ENCODE peak calls at places on chromosomes 11 and 22, in seven cellular contexts. Y, F, T, B, A, U and D are unnamed samples.

GRCh38 chr22:48236261-48236660 is 1473.8 kb downstream of the TBC1D22A start:
- DNase-seq in Y (no peak), F (no peak), B (no peak), U (no peak), T (no peak), A (no peak), D (no peak)

GRCh38 chr11:11465280-11465679 is 112.2 kb upstream of the CSNK2A3 start:
- DNase-seq in U (no peak), F (no peak), B (no peak), Y (no peak), A (no peak), T (no peak), D (no peak)

GRCh38 chr22:43205748-43206514 is 19.0 kb upstream of the TTLL12 start:
- DNase-seq in F (no peak), T (no peak), Y (no peak), B (no peak), U (no peak), A (no peak), D (no peak)

GRCh38 chr11:1310772-1311468 is 1.5 kb upstream of the TOLLIP start:
- DNase-seq in U (peak), A (no peak), Y (no peak), T (no peak), B (no peak), F (no peak), D (no peak)

GRCh38 chr11:35359321-35360058 is 59.9 kb downstream of the SLC1A2 start:
- DNase-seq in A (no peak), F (no peak), Y (no peak), U (no peak), B (no peak), T (no peak), D (no peak)

GRCh38 chr11:128157423-128158298 is 429.7 kb downstream of the ETS1 start:
- DNase-seq in U (no peak), T (peak), F (no peak), B (peak), A (no peak), Y (peak), D (no peak)

GRCh38 chr22:31537019-31537535 is 40.7 kb downstream of the SFI1 start:
- DNase-seq in Y (no peak), B (no peak), U (no peak), T (peak), F (peak), A (no peak), D (no peak)

GRCh38 chr11:62201376-62201775 is 7.1 kb upstream of the SCGB2A1 start:
- DNase-seq in A (no peak), F (no peak), T (no peak), Y (no peak), U (no peak), B (no peak), D (no peak)

GRCh38 chr11:108085672-108086071 is 35.7 kb upstream of the ACAT1 start:
- DNase-seq in B (no peak), T (no peak), A (no peak), U (no peak), F (no peak), Y (no peak), D (no peak)

GRCh38 chr22:29912605-29913398 is 29.8 kb downstream of the MTMR3 start:
- DNase-seq in A (no peak), U (no peak), Y (no peak), B (no peak), T (no peak), F (no peak), D (no peak)

GRCh38 chr11:65316311-65316978 is 1.8 kb downstream of the CDC42EP2 start:
- DNase-seq in A (no peak), Y (no peak), F (peak), T (no peak), B (peak), U (peak), D (no peak)

GRCh38 chr22:49308300-49308699 is 519.4 kb downstream of the BRD1 start:
- DNase-seq in F (peak), U (peak), T (no peak), Y (no peak), B (no peak), A (no peak), D (no peak)

GRCh38 chr11:70099578-70100282 is 21.6 kb downstream of the ANO1 start:
- DNase-seq in A (no peak), U (no peak), Y (no peak), B (no peak), T (no peak), F (no peak), D (no peak)

GRCh38 chr11:71207996-71208774 is 44.2 kb downstream of the SHANK2 start:
- DNase-seq in B (no peak), Y (no peak), T (no peak), F (peak), A (no peak), U (no peak), D (no peak)

GRCh38 chr11:64245797-64246623 is 733 bp downstream of the PPP1R14B start:
- DNase-seq in B (peak), A (no peak), F (peak), Y (peak), T (peak), U (no peak), D (no peak)

GRCh38 chr11:71977743-71978418 is 20.8 kb upstream of the IL18BP start:
- DNase-seq in B (peak), U (no peak), F (peak), A (no peak), T (peak), Y (peak), D (no peak)

GRCh38 chr11:46238078-46238966 is 39.1 kb upstream of the CREB3L1 start:
- DNase-seq in U (peak), Y (peak), T (peak), F (peak), A (no peak), B (peak), D (no peak)

GRCh38 chr11:96465537-96465936 is 75.7 kb downstream of the JRKL start:
- DNase-seq in F (no peak), B (no peak), T (no peak), Y (no peak), A (no peak), U (no peak), D (no peak)

GRCh38 chr22:28714043-28714442 is 27.6 kb downstream of the CHEK2 start:
- DNase-seq in U (no peak), B (no peak), F (no peak), T (no peak), Y (no peak), A (no peak), D (no peak)

GRCh38 chr11:66492161-66492865 is 12.1 kb downstream of the DPP3 start:
- DNase-seq in T (no peak), Y (no peak), U (no peak), B (no peak), F (no peak), A (no peak), D (no peak)

GRCh38 chr11:117394221-117394925 is 66.7 kb downstream of the CEP164 start:
- DNase-seq in U (no peak), T (no peak), A (no peak), Y (no peak), F (peak), B (no peak), D (no peak)

GRCh38 chr22:22788460-22789037 is 99.1 kb upstream of the IGLL5 start:
- DNase-seq in F (no peak), Y (no peak), U (no peak), A (no peak), B (no peak), T (no peak), D (peak)

GRCh38 chr11:44700009-44700408 is 26.8 kb upstream of the TSPAN18 start:
- DNase-seq in Y (no peak), U (no peak), A (no peak), B (no peak), F (no peak), T (no peak), D (no peak)

DNA sequence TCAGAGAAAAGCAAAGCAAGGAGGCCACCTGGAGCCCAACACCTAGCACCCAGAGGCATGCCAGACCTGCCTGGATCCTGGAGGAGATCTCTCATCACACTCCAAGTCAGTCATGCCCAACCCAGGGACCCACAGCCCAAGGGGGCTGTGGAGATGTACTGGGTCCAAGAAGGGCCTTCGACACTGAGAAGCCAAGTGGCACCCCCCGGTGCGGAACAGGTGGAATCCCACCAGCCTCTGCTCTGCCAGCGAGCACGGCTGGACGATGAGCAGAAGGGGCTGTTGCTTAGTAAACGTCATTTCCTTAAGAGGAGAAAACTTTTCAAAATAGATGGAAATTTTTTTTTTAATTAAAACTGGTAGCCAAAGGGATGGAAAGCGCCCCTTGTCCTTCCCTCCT is 171.9 kb upstream of the GRK3 start:
- DNase-seq in T (no peak), Y (no peak), A (no peak), B (no peak), U (no peak), F (no peak), D (no peak)
- TF ChIP-seq POLR2A in T (no peak), Y (no peak), A (no peak), B (no peak), U (no peak), F (no peak), D (no peak)

GRCh38 chr11:114059278-114059983 is at the start of gene ZBTB16:
- DNase-seq in F (peak), T (peak), U (peak), A (peak), Y (no peak), B (peak), D (peak)
- TF ChIP-seq EP300 in F (no peak), T (no peak), U (peak), A (no peak), Y (no peak), B (peak), D (no peak)

DNA sequence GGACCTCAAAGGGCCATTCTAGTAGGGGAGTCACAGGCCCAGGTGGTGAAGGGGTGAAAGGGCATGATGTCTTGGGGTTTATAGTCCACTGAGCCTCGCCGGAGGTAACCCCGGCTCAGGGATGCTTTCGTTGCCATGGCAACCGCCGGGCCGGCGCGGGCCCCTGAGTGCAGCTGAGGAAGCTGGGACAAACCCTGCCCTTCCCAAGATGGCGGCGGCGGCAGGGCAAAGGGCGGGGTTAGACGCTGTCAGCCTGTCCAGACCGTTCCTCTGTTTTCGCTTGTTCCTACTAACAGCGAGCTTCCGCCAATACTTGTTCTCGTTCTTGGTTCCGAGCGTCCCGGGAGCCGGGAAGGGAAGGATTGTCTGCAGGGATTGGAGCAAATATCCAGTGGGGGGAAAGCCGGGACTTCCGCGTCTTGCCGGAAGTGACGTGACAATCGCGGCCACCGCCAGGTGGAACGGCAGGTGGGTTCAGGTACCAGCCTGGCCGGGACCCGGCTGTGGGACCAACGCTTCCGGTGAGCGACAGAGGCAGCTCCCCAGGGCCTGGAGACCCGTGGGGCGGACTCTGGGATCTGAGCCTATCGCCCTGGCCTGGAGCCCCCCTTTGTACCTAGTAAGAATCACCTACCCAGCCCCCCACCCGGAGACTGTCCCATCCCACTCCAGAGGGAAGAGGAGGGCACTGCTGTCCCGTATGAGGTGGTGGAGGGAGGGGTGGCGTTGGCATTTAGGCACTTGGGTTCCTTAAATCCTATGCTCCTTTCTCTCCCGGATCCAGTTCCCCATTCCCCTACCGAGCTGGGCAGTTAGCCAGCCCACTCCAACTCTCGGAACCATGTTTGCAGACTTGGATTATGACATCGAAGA is at the start of gene PICK1:
- DNase-seq in T (peak), F (peak), U (peak), A (peak), Y (peak), B (peak), D (peak)
- TF ChIP-seq CTCF in T (no peak), F (no peak), U (no peak), A (no peak), Y (no peak), B (no peak), D (no peak)

GRCh38 chr22:17065433-17065832 is 19.4 kb upstream of the IL17RA start:
- DNase-seq in Y (no peak), A (no peak), F (no peak), B (no peak), U (no peak), T (no peak), D (no peak)

GRCh38 chr22:17060126-17060525 is 24.7 kb upstream of the IL17RA start:
- DNase-seq in F (no peak), Y (no peak), T (no peak), B (no peak), A (no peak), U (no peak), D (no peak)

GRCh38 chr22:17057959-17058814 is 26.6 kb upstream of the IL17RA start:
- DNase-seq in B (peak), T (peak), U (no peak), A (peak), Y (peak), F (peak), D (peak)

GRCh38 chr22:17064498-17065100 is 20.2 kb upstream of the IL17RA start:
- DNase-seq in F (no peak), Y (no peak), U (no peak), T (no peak), A (no peak), B (no peak), D (no peak)

GRCh38 chr22:17063372-17064106 is 21.3 kb upstream of the IL17RA start:
- DNase-seq in U (no peak), T (no peak), B (no peak), A (no peak), F (no peak), Y (no peak), D (no peak)
- TF ChIP-seq POLR2A in U (no peak), T (no peak), B (no peak), A (no peak), F (no peak), Y (no peak), D (no peak)

GRCh38 chr11:13941790-13942189 is 20.7 kb upstream of the SPON1 start:
- DNase-seq in B (no peak), T (no peak), U (no peak), F (no peak), A (no peak), Y (no peak), D (no peak)

GRCh38 chr11:13947379-13947778 is 15.1 kb upstream of the SPON1 start:
- DNase-seq in Y (no peak), B (no peak), T (no peak), F (no peak), U (no peak), A (no peak), D (no peak)

GRCh38 chr11:13942908-13943505 is 19.5 kb upstream of the SPON1 start:
- DNase-seq in F (no peak), T (no peak), B (no peak), A (no peak), U (no peak), Y (no peak), D (no peak)

GRCh38 chr11:13944016-13944415 is 18.5 kb upstream of the SPON1 start:
- DNase-seq in U (no peak), F (no peak), Y (no peak), B (no peak), A (no peak), T (no peak), D (no peak)

DNA sequence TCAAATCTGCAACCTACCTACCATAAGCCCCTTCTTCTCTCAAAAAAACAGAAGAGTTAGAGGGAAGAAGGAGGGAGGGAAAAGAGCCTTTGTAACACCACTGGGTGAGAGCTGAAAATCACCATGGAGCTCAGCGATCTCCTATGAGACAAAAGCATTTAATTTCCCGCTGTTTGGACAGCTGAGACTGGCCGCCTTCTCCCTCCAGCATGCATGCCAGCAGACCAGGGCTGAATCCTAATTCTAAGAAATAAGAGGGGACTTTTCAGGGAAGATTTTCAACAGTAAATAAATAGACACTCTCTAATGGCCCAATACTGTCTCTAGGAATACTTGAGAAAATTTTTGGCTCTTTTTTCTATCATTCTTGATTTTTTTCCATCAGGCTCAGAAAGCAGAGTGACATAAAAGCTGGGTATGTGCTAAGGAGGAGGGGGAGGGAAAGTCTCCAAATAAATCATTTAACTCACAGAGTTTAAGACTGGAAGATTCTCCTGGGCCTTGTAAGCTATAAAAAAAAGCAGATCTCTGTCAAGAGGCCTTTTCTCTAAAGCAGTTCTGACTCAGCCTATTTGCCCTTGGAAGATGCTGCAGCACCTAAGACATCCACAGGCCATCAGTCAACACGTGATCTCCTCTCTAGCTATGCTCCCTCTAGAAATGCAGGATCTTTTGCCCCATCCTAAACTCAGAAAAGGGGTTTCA is 17.6 kb upstream of the SPON1 start:
- DNase-seq in F (no peak), T (no peak), Y (no peak), B (no peak), A (no peak), U (no peak), D (no peak)
- TF ChIP-seq EP300 in F (no peak), T (no peak), Y (no peak), B (no peak), A (no peak), U (no peak), D (no peak)